ENCODE peak calls at places on chromosomes 1 and 21, in five cellular contexts. X is esophagus squamous epithelium, A is tibial nerve, H is psoas muscle, R is brain microvascular endothelial cell. T is an unnamed sample.

GRCh38 chr1:58190614-58191013 is 355.9 kb downstream of the OMA1 start:
- DNase-seq in A (no peak), R (no peak), H (no peak), X (no peak), T (no peak)

GRCh38 chr1:68232354-68233148 is at the start of gene WLS:
- DNase-seq in H (peak; percentile 88), X (no peak), R (peak; percentile 67), A (peak; percentile 72), T (peak; percentile 81)

GRCh38 chr1:86421601-86422280 is 2.2 kb upstream of the CLCA2 start:
- DNase-seq in H (no peak), X (no peak), A (no peak), R (no peak), T (no peak)

GRCh38 chr1:231512147-231512698 is 16.2 kb upstream of the TSNAX start:
- DNase-seq in R (no peak), A (no peak), H (no peak), X (no peak), T (no peak)

GRCh38 chr1:112833806-112834205 is 118.7 kb upstream of the PPM1J start:
- DNase-seq in X (no peak), R (no peak), H (no peak), A (no peak), T (no peak)

GRCh38 chr1:66022904-66023620 is 230.4 kb downstream of the PDE4B start:
- DNase-seq in X (no peak), R (peak; percentile 1), H (no peak), A (no peak), T (no peak)

GRCh38 chr21:46154955-46155513 is 345 bp downstream of the FTCD start:
- DNase-seq in A (peak; percentile 8), X (no peak), H (peak; percentile 35), R (no peak), T (no peak)

GRCh38 chr1:183945432-183946308 is 91.9 kb downstream of the COLGALT2 start:
- DNase-seq in X (no peak), R (no peak), H (no peak), A (no peak), T (no peak)

GRCh38 chr1:66506991-66507390 is 27.0 kb upstream of the SGIP1 start:
- DNase-seq in R (no peak), H (no peak), A (no peak), X (no peak), T (no peak)

GRCh38 chr1:200038645-200038986 is 11.1 kb downstream of the NR5A2 start:
- DNase-seq in H (no peak), A (no peak), X (no peak), R (no peak), T (no peak)

GRCh38 chr1:201269900-201270410 is 13.4 kb upstream of the PKP1 start:
- DNase-seq in A (no peak), H (no peak), X (no peak), R (no peak), T (no peak)

GRCh38 chr21:45050786-45051489 is 23.4 kb upstream of the ADARB1 start:
- DNase-seq in X (no peak), A (no peak), R (peak; percentile 95), H (no peak), T (no peak)

GRCh38 chr1:33010946-33011731 is 25.5 kb downstream of the AK2 start:
- DNase-seq in X (no peak), H (no peak), A (no peak), R (no peak), T (peak; percentile 28)

GRCh38 chr1:7043729-7044470 is 258.6 kb downstream of the CAMTA1 start:
- DNase-seq in R (no peak), X (no peak), A (no peak), H (no peak), T (no peak)

GRCh38 chr1:48055854-48056253 is 58.7 kb upstream of the TRABD2B start:
- DNase-seq in X (no peak), A (no peak), H (no peak), R (no peak), T (no peak)

GRCh38 chr1:149967041-149967440 is 30.4 kb upstream of the MTMR11 start:
- DNase-seq in X (no peak), A (no peak), H (no peak), R (no peak), T (no peak)

GRCh38 chr1:216670118-216670870 is 52.9 kb downstream of the ESRRG start:
- DNase-seq in A (no peak), R (no peak), X (no peak), H (no peak), T (no peak)

GRCh38 chr21:27505516-27505915 is 538.6 kb upstream of the ADAMTS5 start:
- DNase-seq in A (no peak), H (no peak), X (no peak), R (no peak), T (no peak)

GRCh38 chr1:13543927-13544556 is 30.2 kb upstream of the LRRC38 start:
- DNase-seq in R (no peak), A (no peak), X (no peak), H (peak; percentile 87), T (no peak)

GRCh38 chr1:175245324-175245723 is 52.7 kb upstream of the KIAA0040 start:
- DNase-seq in R (no peak), X (no peak), H (no peak), A (no peak), T (no peak)

GRCh38 chr1:21292503-21292990 is 2.3 kb upstream of the ECE1 start:
- DNase-seq in H (no peak), X (no peak), R (no peak), A (no peak), T (no peak)

GRCh38 chr1:53413175-53414001 is 45.8 kb upstream of the DMRTB1 start:
- DNase-seq in X (no peak), A (no peak), H (no peak), R (peak; percentile 89), T (no peak)

GRCh38 chr1:183633676-183634343 is 1.8 kb downstream of the ARPC5 start:
- DNase-seq in R (peak; percentile 85), X (no peak), A (no peak), H (no peak), T (peak; percentile 62)

GRCh38 chr1:206556047-206556747 is 48.9 kb downstream of the RASSF5 start:
- DNase-seq in X (no peak), H (no peak), A (no peak), R (no peak), T (no peak)

GRCh38 chr1:201719812-201720521 is 109.0 kb upstream of the IPO9 start:
- DNase-seq in R (peak; percentile 71), A (peak; percentile 81), X (no peak), H (peak; percentile 89), T (peak; percentile 91)

GRCh38 chr1:182248721-182249120 is 142.9 kb downstream of the GLUL start:
- DNase-seq in A (no peak), X (no peak), H (no peak), R (no peak), T (no peak)

GRCh38 chr1:212410231-212410825 is 4.4 kb downstream of the PACC1 start:
- DNase-seq in X (no peak), H (no peak), A (no peak), R (no peak), T (no peak)

GRCh38 chr1:226971765-226972164 is 31.7 kb downstream of the COQ8A start:
- DNase-seq in R (no peak), H (no peak), A (no peak), X (no peak), T (no peak)

GRCh38 chr1:34688358-34688757 is 66.5 kb upstream of the GJB5 start:
- DNase-seq in A (no peak), H (no peak), R (no peak), X (no peak), T (no peak)

GRCh38 chr1:228154685-228155571 is 5.2 kb downstream of the GJC2 start:
- DNase-seq in A (no peak), X (no peak), R (no peak), H (peak; percentile 54), T (peak; percentile 7)

GRCh38 chr1:223219846-223220610 is 77.0 kb upstream of the TLR5 start:
- DNase-seq in X (no peak), H (no peak), R (no peak), A (no peak), T (no peak)

GRCh38 chr1:22141493-22141892 is 1.4 kb downstream of the WNT4 start:
- DNase-seq in H (no peak), X (no peak), A (no peak), R (no peak), T (no peak)

GRCh38 chr1:54698346-54698745 is 17.3 kb upstream of the TTC4 start:
- DNase-seq in H (no peak), R (no peak), X (no peak), A (no peak), T (no peak)

GRCh38 chr21:31354604-31355443 is 10.8 kb upstream of the TIAM1 start:
- DNase-seq in R (peak; percentile 72), X (no peak), H (no peak), A (no peak), T (no peak)

GRCh38 chr1:59678809-59679228 is 135.9 kb upstream of the HOOK1 start:
- DNase-seq in X (no peak), A (no peak), H (no peak), R (peak; percentile 99), T (no peak)

DNA sequence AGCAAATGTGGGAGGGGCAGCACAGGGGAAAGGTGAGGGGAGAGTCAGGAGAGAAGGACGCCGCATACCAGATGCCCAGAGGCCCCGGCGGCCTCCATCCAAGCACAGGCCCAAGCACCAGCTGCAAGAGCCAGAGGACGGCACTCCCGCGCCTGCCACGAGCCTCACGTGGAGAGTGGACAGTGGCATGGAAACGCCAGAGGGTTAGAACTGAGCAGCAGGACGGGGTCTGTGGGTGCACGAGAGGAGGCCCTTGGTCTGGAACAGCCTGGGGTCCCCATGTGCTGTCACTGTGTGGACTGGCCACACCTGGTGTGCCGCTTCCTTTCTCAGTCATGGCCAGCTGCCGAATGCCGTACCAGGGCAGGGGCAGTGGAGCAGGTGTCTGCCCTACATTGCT is 68.7 kb downstream of the AGPAT3 start:
- DNase-seq in X (no peak), A (no peak), R (no peak), H (peak; percentile 45), T (no peak)
- H3K27ac ChIP-seq in X (no peak overlapping the region), A (no peak overlapping the region), R (no peak overlapping the region), H (no peak overlapping the region), T (no peak overlapping the region)

GRCh38 chr1:84632975-84633427 is 57.3 kb downstream of the SSX2IP start:
- DNase-seq in H (no peak), R (peak; percentile 35), X (no peak), A (no peak), T (no peak)
- H3K27ac ChIP-seq in H (no peak overlapping the region), R (no peak overlapping the region), X (no peak overlapping the region), A (no peak overlapping the region), T (peak overlapping the region; percentile 5)

GRCh38 chr1:26529655-26530539 is at the start of gene RPS6KA1:
- DNase-seq in H (peak; percentile 66), A (no peak), R (no peak), X (no peak), T (peak; percentile 33)
- H3K27ac ChIP-seq in H (no peak within 1 kb of the TSS), A (peak within 1 kb of the TSS; percentile 74), R (no peak within 1 kb of the TSS), X (peak within 1 kb of the TSS; percentile 90), T (peak within 1 kb of the TSS; percentile 61)

GRCh38 chr21:38323721-38324591 is 67.2 kb downstream of the KCNJ15 start:
- DNase-seq in X (no peak), H (no peak), A (no peak), R (peak; percentile 75), T (no peak)

GRCh38 chr21:38322551-38322950 is 65.8 kb downstream of the KCNJ15 start:
- DNase-seq in X (no peak), R (no peak), A (no peak), H (no peak), T (no peak)

GRCh38 chr21:38319781-38320180 is 63.0 kb downstream of the KCNJ15 start:
- DNase-seq in X (no peak), H (no peak), R (peak; percentile 47), A (no peak), T (no peak)

GRCh38 chr21:38325216-38325615 is 68.4 kb downstream of the KCNJ15 start:
- DNase-seq in X (no peak), A (no peak), R (no peak), H (no peak), T (no peak)

GRCh38 chr21:38321568-38321967 is 64.8 kb downstream of the KCNJ15 start:
- DNase-seq in H (no peak), X (no peak), R (no peak), A (no peak), T (no peak)
- H3K27ac ChIP-seq in H (no peak overlapping the region), X (no peak overlapping the region), R (no peak overlapping the region), A (no peak overlapping the region), T (no peak overlapping the region)